ENCODE peak calls at places on chromosomes 6 and 20, in four cellular contexts. V, T, F and O are unnamed samples.

GRCh38 chr6:20711518-20711917 is 177.3 kb downstream of the CDKAL1 start:
- ATAC-seq in V (peak), T (peak), F (no peak), O (no peak)

GRCh38 chr6:30888472-30889137 is 4.3 kb downstream of the DDR1 start:
- ATAC-seq in V (no peak), T (no peak), F (no peak), O (no peak)

GRCh38 chr6:126041516-126042447 is 55.4 kb downstream of the TRMT11 start:
- ATAC-seq in V (no peak), T (no peak), F (no peak), O (no peak)

GRCh38 chr20:4820833-4821518 is 99.3 kb downstream of the PRND start:
- ATAC-seq in V (peak), T (no peak), F (no peak), O (peak)

GRCh38 chr20:33318096-33318429 is 35.0 kb downstream of the BPIFB1 start:
- ATAC-seq in V (peak), T (no peak), F (no peak), O (no peak)

GRCh38 chr6:80605165-80605989 is 498.9 kb downstream of the BCKDHB start:
- ATAC-seq in V (peak), T (no peak), F (no peak), O (no peak)

GRCh38 chr6:73969982-73970960 is 274.3 kb downstream of the CD109 start:
- ATAC-seq in V (peak), T (peak), F (no peak), O (no peak)

GRCh38 chr6:132020138-132020551 is 69.0 kb upstream of the CCN2 start:
- ATAC-seq in V (no peak), T (peak), F (no peak), O (peak)

GRCh38 chr6:139243531-139243930 is 48.3 kb downstream of the TXLNB start:
- ATAC-seq in V (no peak), T (no peak), F (no peak), O (no peak)